ENCODE peak calls at places on chromosomes 6 and 20, in ten cellular contexts. K is ovary, V is breast epithelium, L is HCT116, J is adrenal gland, R is upper lobe of left lung, P is esophagus squamous epithelium, S is A549, Z is transverse colon, I is heart left ventricle. T is an unnamed sample.
A peak's percentile ranks its signal among the peaks of the same experiment; 100 is the strongest.

GRCh38 chr6:98845201-98846020 is 11.0 kb downstream of the POU3F2 start:
- DNase-seq in K (peak; percentile 70), V (no peak), L (peak; percentile 34), J (peak; percentile 59), R (peak; percentile 63), P (no peak), S (peak; percentile 46), Z (peak; percentile 70), I (peak; percentile 81), T (peak; percentile 66)

GRCh38 chr6:125001684-125002083 is 39.4 kb downstream of the RNF217 start:
- DNase-seq in K (no peak), V (no peak), L (no peak), J (no peak), R (no peak), P (no peak), S (no peak), Z (no peak), I (no peak), T (no peak)

GRCh38 chr6:87276624-87277023 is 45.8 kb upstream of the SMIM8 start:
- DNase-seq in K (no peak), V (no peak), L (no peak), J (no peak), R (no peak), P (no peak), S (no peak), Z (no peak), I (no peak), T (no peak)

GRCh38 chr6:111823012-111823411 is 50.2 kb downstream of the FYN start:
- DNase-seq in K (no peak), V (no peak), L (no peak), J (no peak), R (no peak), P (no peak), S (no peak), Z (no peak), I (no peak), T (no peak)

GRCh38 chr20:54345301-54345724 is 130.1 kb upstream of the DOK5 start:
- DNase-seq in K (no peak), V (no peak), L (peak; percentile 7), J (no peak), R (no peak), P (no peak), S (peak; percentile 24), Z (no peak), I (no peak), T (no peak)

GRCh38 chr6:128821116-128821515 is 61.8 kb upstream of the LAMA2 start:
- DNase-seq in K (no peak), V (no peak), L (no peak), J (no peak), R (no peak), P (no peak), S (no peak), Z (no peak), I (no peak), T (no peak)

GRCh38 chr6:160355001-160355400 is 6.8 kb downstream of the SLC22A3 start:
- DNase-seq in K (no peak), V (no peak), L (no peak), J (no peak), R (peak; percentile 79), P (no peak), S (peak; percentile 39), Z (no peak), I (no peak), T (no peak)

GRCh38 chr6:143634486-143634885 is 43.3 kb upstream of the PHACTR2 start:
- DNase-seq in K (no peak), V (no peak), L (no peak), J (no peak), R (no peak), P (no peak), S (no peak), Z (no peak), I (no peak), T (no peak)

GRCh38 chr6:32127717-32128592 is at the start of gene ATF6B:
- DNase-seq in K (peak; percentile 99), V (peak; percentile 97), L (peak; percentile 98), J (peak; percentile 100), R (peak; percentile 100), P (peak; percentile 97), S (peak; percentile 98), Z (peak; percentile 98), I (peak; percentile 98), T (peak; percentile 100)
- TF ChIP-seq POLR2A in K (peak; percentile 68), V (peak; percentile 72), L (no peak), J (peak; percentile 28), R (peak; percentile 17), P (peak; percentile 61), S (peak; percentile 33), Z (peak; percentile 83), I (no peak), T (peak; percentile 51)

GRCh38 chr6:367891-368630 is 23.5 kb upstream of the IRF4 start:
- DNase-seq in K (no peak), V (no peak), L (no peak), J (no peak), R (no peak), P (no peak), S (no peak), Z (no peak), I (no peak), T (no peak)

GRCh38 chr6:372336-372911 is 19.1 kb upstream of the IRF4 start:
- DNase-seq in K (no peak), V (no peak), L (no peak), J (no peak), R (no peak), P (no peak), S (no peak), Z (peak; percentile 39), I (no peak), T (no peak)

GRCh38 chr6:370555-370954 is 21.0 kb upstream of the IRF4 start:
- DNase-seq in K (no peak), V (no peak), L (no peak), J (no peak), R (no peak), P (no peak), S (no peak), Z (no peak), I (no peak), T (no peak)

GRCh38 chr6:366972-367794 is 24.4 kb upstream of the IRF4 start:
- DNase-seq in K (no peak), V (no peak), L (no peak), J (no peak), R (no peak), P (no peak), S (no peak), Z (no peak), I (no peak), T (no peak)

GRCh38 chr6:369559-370431 is 21.8 kb upstream of the IRF4 start:
- DNase-seq in K (no peak), V (no peak), L (no peak), J (no peak), R (no peak), P (no peak), S (no peak), Z (no peak), I (no peak), T (no peak)
- H3K9me3 ChIP-seq in K (no peaks in the 10 kb centered on the region), V (peaks cover 8% of the 10 kb centered on the region), L (peaks cover 18% of the 10 kb centered on the region), J (no peaks in the 10 kb centered on the region), R (no peaks in the 10 kb centered on the region), P (no peaks in the 10 kb centered on the region), S (no peaks in the 10 kb centered on the region), Z (no peaks in the 10 kb centered on the region), I (no peaks in the 10 kb centered on the region), T (no peaks in the 10 kb centered on the region)

DNA sequence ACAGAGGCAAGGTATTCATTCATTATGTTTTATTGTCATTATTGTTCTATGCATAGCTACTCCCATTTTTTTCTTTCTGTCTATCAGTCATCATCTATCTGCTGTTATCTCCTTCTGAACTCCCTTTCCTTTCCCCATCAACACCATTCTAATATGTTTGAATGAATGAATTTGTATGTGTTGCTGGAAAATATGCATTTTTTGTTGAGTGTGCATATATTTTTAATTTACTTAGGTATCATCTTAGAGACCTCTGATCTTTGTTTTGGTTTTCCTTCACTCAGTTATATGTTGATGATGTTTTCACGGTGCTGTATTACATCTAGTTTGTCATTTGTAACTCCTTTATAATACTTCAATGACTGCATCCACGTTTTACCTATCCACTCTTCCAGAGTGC is 12.1 kb upstream of the PRL start:
- DNase-seq in K (no peak), V (no peak), L (no peak), J (no peak), R (no peak), P (no peak), S (no peak), Z (no peak), I (no peak), T (no peak)
- TF ChIP-seq CTCF in K (no peak), V (no peak), L (no peak), J (no peak), R (no peak), P (no peak), S (no peak), Z (no peak), I (no peak), T (no peak)

GRCh38 chr6:67748521-67748920 is 886.6 kb upstream of the ADGRB3 start:
- DNase-seq in K (no peak), V (no peak), L (no peak), J (no peak), R (no peak), P (no peak), S (no peak), Z (no peak), I (no peak), T (no peak)
- TF ChIP-seq POLR2A in K (no peak), V (no peak), L (no peak), J (no peak), R (no peak), P (no peak), S (no peak), Z (no peak), I (no peak), T (no peak)

DNA sequence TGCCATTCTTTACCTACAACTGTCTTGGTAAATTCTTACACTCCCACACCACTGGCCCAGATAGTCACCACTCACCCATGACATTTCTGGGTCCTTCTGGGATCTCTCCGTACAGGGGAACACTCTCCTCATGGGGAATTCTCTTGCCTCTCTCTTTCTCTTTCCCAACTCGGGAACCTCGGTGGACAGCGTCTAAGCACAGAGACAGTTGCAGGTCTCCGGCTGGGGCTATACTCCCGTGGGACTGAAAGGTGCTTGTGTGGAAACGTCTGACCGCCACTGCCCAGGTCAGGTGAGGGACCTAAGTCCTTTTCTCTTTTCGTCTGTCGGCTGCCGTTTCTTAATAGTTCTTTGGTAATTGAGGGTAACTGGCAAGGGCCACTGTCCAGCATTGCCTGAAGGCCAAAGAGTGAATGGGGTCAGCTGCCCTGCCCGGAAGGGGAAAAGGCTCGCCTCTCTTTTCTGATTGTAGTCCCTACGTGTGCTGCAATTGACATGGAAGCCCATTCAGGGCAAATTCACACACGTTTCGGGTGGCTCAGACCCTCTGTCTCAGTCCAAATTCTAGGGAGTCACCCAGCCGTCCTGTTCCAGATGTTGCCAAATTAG is 31.3 kb upstream of the RIPK1 start:
- DNase-seq in K (no peak), V (no peak), L (no peak), J (no peak), R (no peak), P (no peak), S (no peak), Z (no peak), I (no peak), T (no peak)
- H3K9me3 ChIP-seq in K (no peaks in the 10 kb centered on the region), V (no peaks in the 10 kb centered on the region), L (no peaks in the 10 kb centered on the region), J (no peaks in the 10 kb centered on the region), R (no peaks in the 10 kb centered on the region), P (no peaks in the 10 kb centered on the region), S (no peaks in the 10 kb centered on the region), Z (no peaks in the 10 kb centered on the region), I (no peaks in the 10 kb centered on the region), T (no peaks in the 10 kb centered on the region)

GRCh38 chr6:28634758-28635546 is 109.3 kb downstream of the GPX5 start:
- DNase-seq in K (no peak), V (no peak), L (no peak), J (no peak), R (no peak), P (no peak), S (peak; percentile 63), Z (no peak), I (no peak), T (no peak)
- TF ChIP-seq CTCF in K (no peak), V (no peak), L (no peak), J (no peak), R (no peak), P (no peak), S (no peak), Z (no peak), I (no peak), T (no peak)